ENCODE peak calls at places on chromosomes 2 and 18, in nine cellular contexts. W, J, P, V, M, Q, X, Y and S are unnamed samples.

GRCh38 chr2:42139141-42139540 is 30.0 kb upstream of the EML4 start:
- DNase-seq in X (no peak), P (no peak), W (no peak), J (no peak), Y (no peak), Q (no peak), V (peak; percentile 58), M (no peak), S (no peak)

GRCh38 chr2:167487728-167488127 is 599.4 kb downstream of the XIRP2 start:
- DNase-seq in X (no peak), Y (no peak), Q (no peak), P (no peak), J (no peak), W (no peak), M (no peak), V (no peak), S (no peak)

GRCh38 chr2:207801259-207801658 is 31.6 kb upstream of the FZD5 start:
- DNase-seq in P (no peak), X (no peak), J (no peak), V (no peak), Y (peak; percentile 77), M (no peak), Q (peak; percentile 32), W (no peak), S (no peak)

GRCh38 chr18:44548291-44549221 is 132.1 kb upstream of the SETBP1 start:
- DNase-seq in Y (no peak), J (no peak), M (no peak), P (no peak), Q (no peak), V (peak; percentile 74), X (no peak), W (no peak), S (no peak)

GRCh38 chr18:70288171-70288850 is 534 bp upstream of the SOCS6 start:
- DNase-seq in W (no peak), V (peak; percentile 48), M (no peak), Y (peak; percentile 79), Q (peak; percentile 71), P (peak; percentile 57), X (no peak), J (peak; percentile 53), S (no peak)

GRCh38 chr2:235803028-235803427 is 309.2 kb downstream of the AGAP1 start:
- DNase-seq in P (no peak), M (no peak), J (no peak), X (no peak), W (no peak), Y (no peak), Q (no peak), V (peak; percentile 9), S (no peak)

GRCh38 chr18:23131693-23132319 is 3.5 kb upstream of the CABLES1 start:
- DNase-seq in V (peak; percentile 68), M (peak; percentile 80), Q (peak; percentile 86), W (no peak), Y (peak; percentile 83), J (peak; percentile 55), P (peak; percentile 70), X (peak; percentile 83), S (no peak)

GRCh38 chr2:211455225-211455841 is 898.9 kb downstream of the CPS1 start:
- DNase-seq in W (no peak), V (peak; percentile 23), P (peak; percentile 23), X (peak; percentile 61), J (peak; percentile 34), Q (peak; percentile 71), M (peak; percentile 23), Y (peak; percentile 81), S (no peak)

GRCh38 chr2:182445566-182445965 is 18.7 kb upstream of the PDE1A start:
- DNase-seq in V (peak; percentile 27), P (no peak), Y (no peak), X (no peak), M (no peak), W (no peak), Q (no peak), J (no peak), S (no peak)

GRCh38 chr18:12406376-12407111 is 1.2 kb upstream of the PRELID3A start:
- DNase-seq in M (peak; percentile 50), Q (no peak), X (peak; percentile 17), W (no peak), J (no peak), V (peak; percentile 12), Y (no peak), P (no peak), S (no peak)

GRCh38 chr2:68594041-68594440 is 49.3 kb upstream of the PROKR1 start:
- DNase-seq in X (no peak), V (no peak), P (no peak), J (no peak), W (no peak), Y (no peak), M (no peak), Q (no peak), S (no peak)

GRCh38 chr2:189659734-189660133 is 1.5 kb upstream of the ASNSD1 start:
- DNase-seq in Q (no peak), P (no peak), M (no peak), X (no peak), J (no peak), V (peak; percentile 19), W (no peak), Y (no peak), S (no peak)

GRCh38 chr2:215002500-215002899 is 135.9 kb downstream of the ABCA12 start:
- DNase-seq in J (no peak), Y (no peak), W (no peak), X (peak; percentile 78), P (peak; percentile 16), Q (peak; percentile 70), V (peak; percentile 44), M (peak; percentile 28), S (no peak)

DNA sequence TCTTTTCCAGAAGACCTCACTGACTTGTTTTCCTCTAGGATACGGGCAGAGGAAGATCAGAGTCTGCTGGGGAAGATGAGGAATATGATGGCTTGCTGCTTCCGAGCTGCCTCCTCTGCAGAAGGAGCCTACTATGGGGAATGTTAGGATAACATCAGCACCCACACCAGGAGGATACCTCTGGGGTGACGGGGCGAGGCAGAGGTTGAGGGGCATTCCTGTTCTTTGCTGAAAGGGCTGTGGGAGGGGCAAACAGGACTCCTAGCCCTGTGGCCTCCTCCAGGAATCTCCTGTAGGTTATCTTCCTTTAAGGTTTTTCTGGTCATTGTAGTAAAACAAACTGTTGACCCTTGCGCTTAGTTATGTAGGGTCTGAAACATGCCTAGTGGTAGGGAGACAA is 102.5 kb downstream of the CRIM1 start:
- DNase-seq in M (no peak), W (no peak), V (no peak), P (no peak), X (no peak), J (no peak), Q (peak; percentile 64), Y (no peak), S (no peak)
- H3K27ac ChIP-seq in M (no peak overlapping the region), W (peak overlapping the region; percentile 97), V (peak overlapping the region; percentile 44), P (no peak overlapping the region), X (no peak overlapping the region), J (no peak overlapping the region), Q (peak overlapping the region; percentile 99), Y (no peak overlapping the region), S (no peak overlapping the region)

GRCh38 chr2:129170570-129170969 is 808.9 kb upstream of the RAB6C start:
- DNase-seq in X (no peak), Y (no peak), M (no peak), Q (no peak), P (no peak), V (no peak), W (no peak), J (no peak), S (no peak)

GRCh38 chr2:129164220-129164619 is 815.2 kb upstream of the RAB6C start:
- DNase-seq in Y (no peak), J (no peak), P (no peak), W (no peak), V (no peak), M (no peak), X (no peak), Q (no peak), S (no peak)

GRCh38 chr2:129165001-129165400 is 814.5 kb upstream of the RAB6C start:
- DNase-seq in M (no peak), Q (no peak), V (no peak), P (no peak), W (no peak), Y (no peak), J (no peak), X (no peak), S (no peak)

GRCh38 chr2:129167456-129167855 is 812.0 kb upstream of the RAB6C start:
- DNase-seq in M (no peak), Y (no peak), X (no peak), Q (no peak), J (no peak), W (no peak), V (no peak), P (no peak), S (no peak)
- H3K27ac ChIP-seq in M (no peak overlapping the region), Y (no peak overlapping the region), X (no peak overlapping the region), Q (no peak overlapping the region), J (no peak overlapping the region), W (no peak overlapping the region), V (no peak overlapping the region), P (no peak overlapping the region), S (no peak overlapping the region)

DNA sequence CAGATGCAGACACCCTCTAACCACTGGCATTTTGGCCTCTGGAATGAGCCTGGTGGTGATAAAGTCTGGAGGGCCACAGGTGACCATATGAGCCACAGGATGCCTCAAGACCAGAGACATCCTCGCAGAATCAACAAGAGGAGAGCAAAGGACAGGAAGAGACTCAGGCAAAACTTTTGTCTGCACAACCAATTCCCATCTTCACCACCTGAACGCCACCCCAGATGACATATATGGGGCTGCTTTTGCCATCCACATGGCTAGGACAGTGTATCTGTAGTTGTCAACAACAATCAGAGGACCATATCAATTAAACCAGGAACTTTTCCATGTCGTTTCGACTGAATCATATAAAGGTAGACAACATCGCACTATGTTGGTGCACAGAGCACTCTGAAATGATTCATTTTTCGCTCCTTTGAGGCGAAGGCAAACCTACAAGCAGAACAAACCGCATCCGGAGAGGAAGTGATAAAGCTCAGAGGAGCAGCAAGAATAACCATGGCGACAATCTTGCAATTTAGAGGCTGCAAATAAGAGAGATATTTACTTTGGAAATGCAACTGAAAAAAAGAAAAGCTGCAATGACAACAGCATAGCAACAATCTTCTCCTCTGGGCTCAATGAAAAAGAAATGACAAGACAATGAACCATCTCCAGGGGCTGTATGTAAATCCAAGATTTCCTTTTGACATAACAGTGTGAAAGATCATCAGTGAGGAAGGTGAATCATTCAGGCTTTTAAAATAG is 204.5 kb downstream of the ARL4C start:
- DNase-seq in W (no peak), P (no peak), V (peak; percentile 83), Y (no peak), X (no peak), J (no peak), Q (no peak), M (peak; percentile 94), S (no peak)
- H3K27ac ChIP-seq in W (no peak overlapping the region), P (no peak overlapping the region), V (no peak overlapping the region), Y (no peak overlapping the region), X (no peak overlapping the region), J (peak overlapping the region; percentile 66), Q (no peak overlapping the region), M (peak overlapping the region; percentile 99), S (no peak overlapping the region)

GRCh38 chr2:222837643-222838056 is 23.2 kb upstream of the ACSL3 start:
- DNase-seq in W (peak; percentile 76), Y (no peak), Q (no peak), V (peak; percentile 80), J (no peak), M (no peak), P (no peak), X (no peak), S (no peak)

GRCh38 chr2:222844323-222844722 is 16.5 kb upstream of the ACSL3 start:
- DNase-seq in J (no peak), Q (no peak), Y (no peak), V (peak; percentile 92), W (no peak), P (no peak), X (no peak), M (no peak), S (no peak)

GRCh38 chr2:222840060-222840802 is 20.6 kb upstream of the ACSL3 start:
- DNase-seq in J (no peak), Y (no peak), X (no peak), Q (no peak), W (no peak), P (no peak), M (no peak), V (no peak), S (no peak)

GRCh38 chr2:222842517-222843174 is 18.2 kb upstream of the ACSL3 start:
- DNase-seq in Q (no peak), W (no peak), M (no peak), V (peak; percentile 57), J (no peak), P (no peak), Y (no peak), X (no peak), S (no peak)
- H3K27ac ChIP-seq in Q (no peak overlapping the region), W (peak overlapping the region; percentile 98), M (no peak overlapping the region), V (no peak overlapping the region), J (peak overlapping the region; percentile 66), P (no peak overlapping the region), Y (no peak overlapping the region), X (no peak overlapping the region), S (no peak overlapping the region)